ENCODE peak calls at places on chromosomes 3 and 15, in nine cellular contexts. R, N, M, P, I, Z, Y, F and V are unnamed samples.

GRCh38 chr3:69558912-69559311 is 173.0 kb upstream of the FRMD4B start:
- DNase-seq in R (no peak), N (no peak), M (no peak), P (no peak), I (no peak), Z (no peak), Y (no peak), F (peak), V (no peak)

GRCh38 chr3:45921158-45922038 is 21.9 kb upstream of the CXCR6 start:
- DNase-seq in R (no peak), N (no peak), M (no peak), P (no peak), I (no peak), Z (no peak), Y (no peak), F (no peak), V (no peak)

GRCh38 chr15:93005133-93005532 is 83.9 kb downstream of the RGMA start:
- DNase-seq in R (no peak), N (no peak), M (no peak), P (no peak), I (no peak), Z (no peak), Y (no peak), F (no peak), V (no peak)

GRCh38 chr3:119240101-119240581 is 537 bp downstream of the B4GALT4 start:
- DNase-seq in R (peak), N (peak), M (no peak), P (no peak), I (no peak), Z (no peak), Y (no peak), F (peak), V (no peak)

GRCh38 chr3:54698059-54698458 is 229.8 kb downstream of the LRTM1 start:
- DNase-seq in R (no peak), N (no peak), M (no peak), P (no peak), I (no peak), Z (no peak), Y (no peak), F (no peak), V (no peak)

GRCh38 chr3:64441861-64442260 is 216.6 kb upstream of the PRICKLE2 start:
- DNase-seq in R (no peak), N (no peak), M (no peak), P (no peak), I (no peak), Z (no peak), Y (no peak), F (peak), V (no peak)

GRCh38 chr3:146493221-146493620 is 23.9 kb upstream of the PLSCR2 start:
- DNase-seq in R (no peak), N (no peak), M (no peak), P (no peak), I (no peak), Z (no peak), Y (no peak), F (no peak), V (no peak)

GRCh38 chr15:37099321-37100108 is 834 bp downstream of the MEIS2 start:
- DNase-seq in R (no peak), N (no peak), M (peak), P (no peak), I (no peak), Z (no peak), Y (peak), F (peak), V (no peak)

GRCh38 chr15:73325191-73325980 is 43.4 kb downstream of the HCN4 start:
- DNase-seq in R (no peak), N (peak), M (no peak), P (no peak), I (no peak), Z (no peak), Y (peak), F (no peak), V (no peak)

GRCh38 chr3:197031315-197032285 is 2.0 kb upstream of the MELTF start:
- DNase-seq in R (peak), N (no peak), M (peak), P (peak), I (no peak), Z (peak), Y (peak), F (peak), V (no peak)

GRCh38 chr15:29226431-29227216 is 43.0 kb downstream of the NSMCE3 start:
- DNase-seq in R (no peak), N (no peak), M (no peak), P (no peak), I (no peak), Z (no peak), Y (no peak), F (no peak), V (no peak)

GRCh38 chr3:44110643-44111042 is 131.0 kb upstream of the TOPAZ1 start:
- DNase-seq in R (no peak), N (no peak), M (no peak), P (no peak), I (no peak), Z (no peak), Y (no peak), F (no peak), V (no peak)

GRCh38 chr3:67804089-67804488 is 149.7 kb upstream of the SUCLG2 start:
- DNase-seq in R (no peak), N (no peak), M (no peak), P (no peak), I (no peak), Z (no peak), Y (peak), F (no peak), V (no peak)

GRCh38 chr15:91465696-91466095 is 365.6 kb downstream of the SV2B start:
- DNase-seq in R (peak), N (no peak), M (no peak), P (no peak), I (no peak), Z (no peak), Y (no peak), F (no peak), V (no peak)

GRCh38 chr15:99566157-99566900 is 545 bp downstream of the MEF2A start:
- DNase-seq in R (peak), N (peak), M (peak), P (no peak), I (no peak), Z (peak), Y (peak), F (peak), V (peak)

GRCh38 chr15:99224372-99224771 is 25.0 kb downstream of the TTC23 start:
- DNase-seq in R (no peak), N (no peak), M (no peak), P (no peak), I (no peak), Z (no peak), Y (no peak), F (no peak), V (no peak)

GRCh38 chr3:61733000-61733399 is 171.6 kb downstream of the PTPRG start:
- DNase-seq in R (no peak), N (no peak), M (no peak), P (no peak), I (no peak), Z (no peak), Y (no peak), F (no peak), V (no peak)

GRCh38 chr15:58460872-58461271 is 29.1 kb downstream of the LIPC start:
- DNase-seq in R (no peak), N (no peak), M (no peak), P (no peak), I (no peak), Z (no peak), Y (no peak), F (no peak), V (no peak)

GRCh38 chr15:99592135-99592845 is 26.5 kb downstream of the MEF2A start:
- DNase-seq in R (no peak), N (no peak), M (no peak), P (peak), I (no peak), Z (no peak), Y (no peak), F (peak), V (no peak)

GRCh38 chr3:138418556-138419206 is 15.7 kb upstream of the ESYT3 start:
- DNase-seq in R (no peak), N (no peak), M (no peak), P (no peak), I (no peak), Z (no peak), Y (no peak), F (no peak), V (no peak)

GRCh38 chr15:73800662-73801345 is 47.7 kb upstream of the INSYN1 start:
- DNase-seq in R (no peak), N (no peak), M (no peak), P (peak), I (no peak), Z (peak), Y (peak), F (peak), V (no peak)

GRCh38 chr15:62653122-62653521 is 389.4 kb upstream of the TPM1 start:
- DNase-seq in R (no peak), N (no peak), M (no peak), P (no peak), I (no peak), Z (no peak), Y (peak), F (no peak), V (no peak)

GRCh38 chr15:99253381-99254090 is 2.3 kb downstream of the LRRC28 start:
- DNase-seq in R (no peak), N (no peak), M (no peak), P (no peak), I (no peak), Z (no peak), Y (no peak), F (peak), V (no peak)

GRCh38 chr3:13202744-13203397 is 129.6 kb upstream of the IQSEC1 start:
- DNase-seq in R (no peak), N (no peak), M (no peak), P (no peak), I (no peak), Z (no peak), Y (no peak), F (no peak), V (no peak)

GRCh38 chr3:53161820-53162671 is 1.0 kb downstream of the PRKCD start:
- DNase-seq in R (peak), N (peak), M (no peak), P (no peak), I (no peak), Z (peak), Y (peak), F (peak), V (no peak)

GRCh38 chr15:32909431-32909830 is 191.6 kb downstream of the GREM1 start:
- DNase-seq in R (no peak), N (no peak), M (no peak), P (no peak), I (no peak), Z (no peak), Y (no peak), F (peak), V (no peak)

GRCh38 chr3:59289836-59290235 is 240.0 kb upstream of the CFAP20DC start:
- DNase-seq in R (no peak), N (no peak), M (no peak), P (no peak), I (no peak), Z (no peak), Y (no peak), F (no peak), V (no peak)

GRCh38 chr3:193240436-193240849 is 579 bp upstream of the PLAAT1 start:
- DNase-seq in R (no peak), N (peak), M (no peak), P (no peak), I (no peak), Z (peak), Y (no peak), F (no peak), V (no peak)

GRCh38 chr3:150255416-150255815 is 152.7 kb upstream of the TSC22D2 start:
- DNase-seq in R (no peak), N (no peak), M (no peak), P (no peak), I (no peak), Z (peak), Y (no peak), F (no peak), V (no peak)

GRCh38 chr15:57743424-57743823 is 36.9 kb downstream of the POLR2M start:
- DNase-seq in R (no peak), N (no peak), M (no peak), P (no peak), I (no peak), Z (no peak), Y (peak), F (no peak), V (no peak)

GRCh38 chr3:187983484-187984124 is 170.4 kb upstream of the LPP start:
- DNase-seq in R (no peak), N (no peak), M (no peak), P (no peak), I (no peak), Z (peak), Y (no peak), F (no peak), V (no peak)

GRCh38 chr15:65903296-65904073 is 34.2 kb downstream of the RAB11A start:
- DNase-seq in R (no peak), N (no peak), M (no peak), P (no peak), I (no peak), Z (no peak), Y (no peak), F (peak), V (no peak)

GRCh38 chr15:75732809-75733451 is 20.3 kb upstream of the CSPG4 start:
- DNase-seq in R (peak), N (peak), M (peak), P (no peak), I (no peak), Z (peak), Y (peak), F (peak), V (peak)

GRCh38 chr3:160796813-160797164 is 40.8 kb downstream of the PPM1L start:
- DNase-seq in R (no peak), N (no peak), M (no peak), P (no peak), I (no peak), Z (no peak), Y (no peak), F (no peak), V (no peak)

GRCh38 chr15:99059010-99059981 is 45.6 kb upstream of the SYNM start:
- DNase-seq in R (peak), N (peak), M (peak), P (peak), I (peak), Z (peak), Y (peak), F (peak), V (peak)

GRCh38 chr3:172520332-172520831 is 2.8 kb downstream of the TNFSF10 start:
- DNase-seq in R (no peak), N (no peak), M (no peak), P (peak), I (no peak), Z (no peak), Y (no peak), F (peak), V (no peak)

GRCh38 chr3:16407365-16407764 is 106.1 kb downstream of the RFTN1 start:
- DNase-seq in R (no peak), N (no peak), M (no peak), P (no peak), I (no peak), Z (no peak), Y (no peak), F (no peak), V (no peak)

GRCh38 chr3:120284702-120285507 is at the start of gene GPR156:
- DNase-seq in R (no peak), N (peak), M (peak), P (no peak), I (no peak), Z (no peak), Y (no peak), F (no peak), V (peak)
- TF ChIP-seq CTCF in R (no peak), N (no peak), M (no peak), P (no peak), I (no peak), Z (no peak), Y (no peak), F (no peak), V (no peak)

GRCh38 chr3:169342652-169343051 is 320.9 kb downstream of the MECOM start:
- DNase-seq in R (no peak), N (no peak), M (no peak), P (no peak), I (no peak), Z (no peak), Y (no peak), F (no peak), V (no peak)
- TF ChIP-seq CTCF in R (no peak), N (no peak), M (no peak), P (no peak), I (no peak), Z (no peak), Y (no peak), F (no peak), V (no peak)

DNA sequence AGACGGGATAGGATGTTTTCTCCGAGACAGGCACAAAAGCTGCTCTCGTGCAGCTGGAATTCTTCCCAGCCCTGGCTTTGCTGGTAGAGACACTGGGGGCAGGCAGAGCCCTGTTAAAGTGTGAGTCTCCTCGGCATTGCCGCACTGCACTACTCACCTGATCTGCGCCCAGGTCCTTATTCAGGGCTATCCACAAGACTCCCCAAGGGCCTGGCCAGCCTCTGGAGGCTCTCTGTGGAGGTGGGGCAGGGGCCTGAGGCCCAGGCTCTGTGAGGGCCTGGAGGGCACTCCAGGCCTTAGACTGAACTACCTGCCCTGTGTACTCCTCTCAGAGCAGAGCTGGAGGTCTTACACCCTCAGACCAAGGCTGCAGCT is 48.4 kb downstream of the KY start:
- DNase-seq in R (no peak), N (no peak), M (no peak), P (no peak), I (no peak), Z (no peak), Y (no peak), F (no peak), V (no peak)
- TF ChIP-seq CTCF in R (no peak), N (no peak), M (no peak), P (no peak), I (no peak), Z (no peak), Y (no peak), F (no peak), V (no peak)

GRCh38 chr3:50495609-50496423 is 7.6 kb downstream of the CACNA2D2 start:
- DNase-seq in R (no peak), N (no peak), M (no peak), P (no peak), I (no peak), Z (no peak), Y (no peak), F (no peak), V (no peak)
- TF ChIP-seq CTCF in R (no peak), N (no peak), M (no peak), P (no peak), I (no peak), Z (no peak), Y (no peak), F (no peak), V (no peak)

GRCh38 chr3:52108302-52109232 is 45.7 kb downstream of the POC1A start:
- DNase-seq in R (no peak), N (no peak), M (no peak), P (no peak), I (no peak), Z (peak), Y (no peak), F (no peak), V (no peak)
- TF ChIP-seq CTCF in R (no peak), N (no peak), M (no peak), P (peak), I (no peak), Z (peak), Y (no peak), F (peak), V (no peak)

DNA sequence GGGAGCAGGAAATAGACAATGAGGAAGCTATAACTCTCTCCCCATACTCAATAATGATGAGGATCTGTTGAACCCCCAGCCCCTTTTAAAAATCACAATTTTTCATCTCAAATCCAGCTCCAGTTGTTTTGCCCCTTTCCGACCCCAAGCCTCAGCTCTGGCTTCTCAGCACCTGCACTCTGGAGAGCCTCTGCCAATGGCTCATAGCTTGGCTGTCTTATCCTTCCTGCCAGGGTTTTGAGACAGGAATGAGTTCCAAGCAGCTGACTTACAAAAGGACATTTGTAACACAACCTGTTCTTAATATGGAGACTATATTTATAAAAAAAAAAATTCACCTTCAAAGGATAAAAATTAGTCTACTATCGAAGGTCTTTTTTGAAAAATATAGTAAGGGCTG is 105.9 kb upstream of the NEDD4 start:
- DNase-seq in R (no peak), N (no peak), M (no peak), P (no peak), I (no peak), Z (no peak), Y (no peak), F (no peak), V (no peak)
- TF ChIP-seq CTCF in R (no peak), N (no peak), M (no peak), P (no peak), I (no peak), Z (no peak), Y (no peak), F (no peak), V (no peak)

DNA sequence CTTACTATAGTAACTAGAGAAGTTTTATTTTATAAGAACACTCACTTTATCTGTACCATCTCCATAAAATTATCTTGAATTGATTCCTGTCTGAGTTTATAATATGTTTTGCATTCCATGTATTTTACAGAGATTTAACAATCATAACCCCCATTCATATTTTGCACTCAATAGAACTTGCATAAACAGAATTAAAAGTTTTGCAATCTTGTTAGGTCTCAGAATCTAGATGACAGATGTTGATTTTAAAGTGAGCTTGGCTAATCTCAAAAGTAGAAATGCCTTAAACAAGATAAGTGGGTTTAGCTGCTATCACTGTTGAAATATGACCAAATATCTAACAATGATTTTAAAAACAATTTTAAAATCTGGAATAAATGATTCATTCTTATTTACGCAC is 107.9 kb upstream of the EPHA6 start:
- DNase-seq in R (no peak), N (no peak), M (no peak), P (no peak), I (no peak), Z (no peak), Y (no peak), F (no peak), V (no peak)
- TF ChIP-seq CTCF in R (no peak), N (no peak), M (no peak), P (no peak), I (no peak), Z (no peak), Y (no peak), F (no peak), V (no peak)

GRCh38 chr15:49155110-49155833 is at the start of gene COPS2:
- DNase-seq in R (peak), N (peak), M (peak), P (peak), I (peak), Z (peak), Y (peak), F (peak), V (peak)
- TF ChIP-seq CTCF in R (no peak), N (no peak), M (no peak), P (no peak), I (no peak), Z (no peak), Y (no peak), F (no peak), V (no peak)

DNA sequence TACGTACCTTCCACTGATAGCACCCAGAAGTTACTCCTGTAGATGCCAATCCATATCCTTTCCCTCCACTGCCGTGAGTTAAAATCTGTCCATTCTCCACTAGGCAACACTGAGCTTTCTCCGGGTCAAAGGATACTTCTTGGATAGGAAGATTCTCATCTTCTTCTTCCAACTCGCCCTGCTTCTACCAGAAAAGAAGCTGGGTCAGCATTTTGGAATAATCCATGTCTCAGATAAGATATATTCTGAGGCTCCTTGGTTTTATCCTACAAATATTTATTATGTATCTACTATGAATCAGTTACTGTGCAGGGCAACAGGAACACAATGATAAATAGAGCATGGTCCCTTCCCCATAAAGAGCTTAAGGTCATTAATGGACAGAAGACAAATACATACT is 89.2 kb downstream of the FBXL22 start:
- DNase-seq in R (no peak), N (no peak), M (no peak), P (no peak), I (no peak), Z (no peak), Y (no peak), F (no peak), V (no peak)
- TF ChIP-seq CTCF in R (no peak), N (no peak), M (no peak), P (no peak), I (no peak), Z (no peak), Y (no peak), F (no peak), V (no peak)